ENCODE peak calls at places on chromosomes 4 and X, in four cellular contexts. B is astrocyte, T is ascending aorta, R is mammary epithelial cell. U is an unnamed sample. For H3K27me3, the result is how much of the 10 kb centered on the place peaks cover.

GRCh38 chr4:86481429-86481828 is 112.7 kb upstream of the PTPN13 start:
- DNase-seq in B (no peak), T (no peak), R (no peak), U (no peak)

GRCh38 chrX:15864629-15865028 is 10.0 kb upstream of the AP1S2 start:
- DNase-seq in B (no peak), T (no peak), R (peak), U (no peak)

GRCh38 chr4:116018831-116019230 is 905.4 kb upstream of the NDST4 start:
- DNase-seq in B (no peak), T (no peak), R (peak), U (no peak)

GRCh38 chr4:20878806-20879205 is 178.5 kb downstream of the PACRGL start:
- DNase-seq in B (no peak), T (no peak), R (no peak), U (no peak)

GRCh38 chr4:18202510-18202909 is 181.0 kb upstream of the LCORL start:
- DNase-seq in B (no peak), T (no peak), R (no peak), U (no peak)

GRCh38 chr4:156751486-156751885 is 220.1 kb downstream of the PDGFC start:
- DNase-seq in B (peak), T (no peak), R (peak), U (no peak)

GRCh38 chr4:41686893-41687292 is 61.6 kb downstream of the PHOX2B start:
- DNase-seq in B (no peak), T (no peak), R (no peak), U (no peak)

GRCh38 chr4:25908491-25908901 is 5.5 kb upstream of the SMIM20 start:
- DNase-seq in B (peak), T (no peak), R (peak), U (no peak)

GRCh38 chrX:20061869-20062254 is 54.8 kb downstream of the MAP7D2 start:
- DNase-seq in B (peak), T (no peak), R (peak), U (no peak)

GRCh38 chrX:7061429-7061828 is 86.1 kb upstream of the STS start:
- DNase-seq in B (no peak), T (no peak), R (no peak), U (no peak)

GRCh38 chr4:74464291-74464690 is 19.4 kb downstream of the AREG start:
- DNase-seq in B (no peak), T (no peak), R (no peak), U (no peak)

GRCh38 chrX:115946059-115946458 is 224.5 kb upstream of the AGTR2 start:
- DNase-seq in B (no peak), T (no peak), R (no peak), U (no peak)

GRCh38 chr4:127601029-127601428 is 31.7 kb upstream of the INTU start:
- DNase-seq in B (peak), T (no peak), R (no peak), U (no peak)

GRCh38 chrX:23952984-23953907 is 45.4 kb downstream of the CXorf58 start:
- DNase-seq in B (no peak), T (no peak), R (no peak), U (peak)

GRCh38 chrX:41022579-41022978 is 62.7 kb upstream of the USP9X start:
- DNase-seq in B (peak), T (no peak), R (peak), U (no peak)

GRCh38 chrX:49042581-49043219 is 457 bp downstream of the TFE3 start:
- DNase-seq in B (no peak), T (no peak), R (no peak), U (no peak)

GRCh38 chrX:49040376-49040955 is 2.7 kb downstream of the TFE3 start:
- DNase-seq in B (no peak), T (no peak), R (no peak), U (no peak)

GRCh38 chrX:49041683-49042529 is 1.3 kb downstream of the TFE3 start:
- DNase-seq in B (peak), T (no peak), R (peak), U (no peak)

GRCh38 chrX:49039598-49040375 is 3.4 kb downstream of the TFE3 start:
- DNase-seq in B (peak), T (peak), R (peak), U (no peak)

DNA sequence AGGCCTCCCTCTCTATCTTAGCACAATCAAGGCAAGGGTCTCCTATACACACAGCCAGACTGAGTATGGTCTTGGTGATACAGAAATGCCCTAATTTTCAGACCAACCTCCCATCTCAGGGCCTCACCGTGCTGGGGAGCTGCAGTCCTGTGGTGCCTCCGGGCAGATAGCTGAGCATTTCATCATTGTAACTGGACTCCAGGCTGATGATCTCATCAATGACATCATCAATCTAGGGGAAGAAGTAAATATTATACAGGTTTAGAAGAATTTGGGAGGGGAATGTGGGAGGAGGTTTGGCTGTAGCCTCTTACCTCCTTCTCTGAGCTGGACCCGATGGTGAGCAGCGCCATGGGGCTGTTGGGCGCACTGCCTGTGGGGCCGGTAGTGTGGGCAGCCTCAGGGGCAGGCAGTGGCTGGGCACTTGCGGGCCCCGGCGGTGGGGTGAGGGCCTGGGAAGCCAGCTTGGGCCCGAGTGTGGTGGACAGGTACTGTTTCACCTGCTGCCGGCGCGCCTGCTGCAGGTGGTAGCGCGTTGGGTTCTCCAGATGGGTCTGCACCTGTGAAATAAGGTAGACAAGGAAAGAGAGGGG is 5.2 kb downstream of the TFE3 start:
- DNase-seq in B (peak), T (no peak), R (no peak), U (no peak)
- TF ChIP-seq CTCF in B (no peak), T (no peak), R (no peak), U (no peak)

DNA sequence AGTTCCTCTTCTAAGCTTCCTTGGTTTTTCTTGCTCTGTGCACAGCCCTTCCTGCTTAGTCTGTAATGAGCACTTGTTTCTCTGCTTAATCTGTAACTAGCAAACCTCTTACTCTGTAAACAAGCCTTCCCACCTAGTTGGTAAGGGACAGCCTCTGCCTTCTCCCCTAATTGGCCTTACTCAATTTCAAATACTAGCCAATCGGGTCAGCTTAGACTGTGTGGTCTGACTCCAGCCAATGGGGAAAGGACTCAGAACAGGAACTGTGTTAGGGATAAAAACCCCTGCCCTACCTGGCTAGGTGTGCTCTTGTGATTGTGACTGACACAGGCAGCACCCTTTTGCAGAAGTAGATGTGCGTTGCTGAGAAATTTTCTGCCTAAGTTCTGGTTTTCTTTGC is 136.5 kb upstream of the AADAT start:
- DNase-seq in B (no peak), T (no peak), R (no peak), U (no peak)
- H3K4me3 ChIP-seq in B (no peak), T (no peak), R (no peak), U (no peak)

GRCh38 chr4:178414042-178414441 is 971.8 kb upstream of the AGA start:
- DNase-seq in B (no peak), T (no peak), R (no peak), U (no peak)
- H3K27me3 ChIP-seq in B (under half), T (under half), R (under half), U (under half)

GRCh38 chrX:48470110-48470832 is at the start of gene SLC38A5:
- DNase-seq in B (no peak), T (no peak), R (no peak), U (no peak)

GRCh38 chrX:48472225-48472624 is 2.2 kb upstream of the SLC38A5 start:
- DNase-seq in B (no peak), T (no peak), R (no peak), U (no peak)

GRCh38 chrX:48472851-48473717 is 2.9 kb upstream of the FTSJ1 start:
- DNase-seq in B (no peak), T (no peak), R (no peak), U (no peak)

GRCh38 chrX:48470833-48471118 is 716 bp upstream of the SLC38A5 start:
- DNase-seq in B (no peak), T (no peak), R (no peak), U (no peak)

GRCh38 chrX:48471504-48471903 is 1.4 kb upstream of the SLC38A5 start:
- DNase-seq in B (no peak), T (no peak), R (peak), U (no peak)
- TF ChIP-seq CTCF in B (no peak), T (no peak), R (no peak), U (no peak)

DNA sequence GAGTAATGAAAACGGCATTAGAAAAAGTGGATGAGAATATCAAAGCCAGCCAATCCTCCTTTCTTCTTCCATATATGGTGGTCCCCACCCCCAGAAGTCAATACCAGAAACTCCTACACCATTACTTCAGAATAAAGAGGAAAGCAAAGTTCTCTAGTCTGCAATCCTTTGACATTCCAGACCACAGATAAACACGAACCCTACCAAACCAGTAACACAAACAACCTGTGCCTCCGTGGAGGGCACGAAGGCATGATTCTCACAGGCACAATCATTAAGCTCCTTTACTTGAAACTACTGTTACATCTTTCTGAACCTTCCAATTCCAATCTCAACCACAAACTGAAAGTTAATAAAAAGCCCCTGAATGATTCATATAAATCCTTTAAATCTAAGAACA is 16.3 kb downstream of the MAML3 start:
- DNase-seq in B (peak), T (no peak), R (peak), U (no peak)
- H3K4me3 ChIP-seq in B (peak), T (no peak), R (no peak), U (no peak)

GRCh38 chrX:154750301-154751120 is at the start of gene GAB3:
- DNase-seq in B (no peak), T (no peak), R (no peak), U (peak)

GRCh38 chrX:154751121-154751668 is 318 bp upstream of the GAB3 start:
- DNase-seq in B (no peak), T (no peak), R (no peak), U (peak)

GRCh38 chrX:154748712-154749339 is 2.1 kb downstream of the GAB3 start:
- DNase-seq in B (no peak), T (no peak), R (peak), U (no peak)

GRCh38 chrX:154749856-154750255 is 1.0 kb downstream of the GAB3 start:
- DNase-seq in B (no peak), T (no peak), R (no peak), U (no peak)

GRCh38 chrX:154751669-154752271 is 893 bp upstream of the GAB3 start:
- DNase-seq in B (no peak), T (no peak), R (no peak), U (no peak)
- H3K27me3 ChIP-seq in B (under half), T (under half), R (under half), U (under half)

U was measured in GM06990.